ENCODE peak calls at places on chromosomes 16 and 17, in four cellular contexts. M is K562, E is HepG2, Z is SK-N-SH. W is an unnamed sample.

GRCh38 chr16:74743668-74744299 is 30.8 kb downstream of the FA2H start:
- DNase-seq in M (peak; percentile 87), E (peak; percentile 52), Z (no peak), W (peak; percentile 97)

GRCh38 chr16:83623091-83623730 is 184.6 kb upstream of the HSBP1 start:
- DNase-seq in M (no peak), E (no peak), Z (no peak), W (no peak)

GRCh38 chr17:82407255-82407654 is 10.9 kb upstream of the HEXD start:
- DNase-seq in M (no peak), E (no peak), Z (no peak), W (no peak)

GRCh38 chr17:58818654-58819053 is 63.0 kb downstream of the PPM1E start:
- DNase-seq in M (no peak), E (no peak), Z (no peak), W (no peak)

GRCh38 chr16:85635545-85636140 is 22.5 kb downstream of the GSE1 start:
- DNase-seq in M (no peak), E (no peak), Z (peak; percentile 67), W (no peak)

GRCh38 chr17:30534298-30534697 is 57.1 kb downstream of the GOSR1 start:
- DNase-seq in M (no peak), E (no peak), Z (no peak), W (no peak)

GRCh38 chr16:22898874-22899348 is 84.9 kb downstream of the HS3ST2 start:
- DNase-seq in M (peak; percentile 16), E (peak; percentile 70), Z (peak; percentile 73), W (peak; percentile 19)

GRCh38 chr17:10062757-10063385 is 135.5 kb downstream of the GAS7 start:
- DNase-seq in M (no peak), E (no peak), Z (no peak), W (no peak)

GRCh38 chr17:38922538-38923291 is 2.7 kb upstream of the LASP1NB start:
- DNase-seq in M (no peak), E (no peak), Z (peak; percentile 52), W (no peak)

GRCh38 chr17:62110923-62111484 is 45.9 kb upstream of the MED13 start:
- DNase-seq in M (no peak), E (no peak), Z (no peak), W (no peak)

GRCh38 chr17:45686250-45686649 is 97.9 kb upstream of the CRHR1 start:
- DNase-seq in M (peak; percentile 59), E (no peak), Z (no peak), W (no peak)

GRCh38 chr17:65561394-65562205 is at the start of gene AXIN2:
- DNase-seq in M (peak; percentile 98), E (peak; percentile 97), Z (peak; percentile 100), W (peak; percentile 90)
- H3K9ac ChIP-seq in M (peak within 1 kb of the TSS; percentile 54), E (peak within 1 kb of the TSS; percentile 65), Z (peak within 1 kb of the TSS; percentile 86), W (peak within 1 kb of the TSS; percentile 65)

GRCh38 chr16:89288966-89289365 is 71.5 kb downstream of the ZNF778 start:
- DNase-seq in M (no peak), E (no peak), Z (no peak), W (no peak)
- TF ChIP-seq REST in M (no peak), E (no peak), Z (no peak), W (no peak)

DNA sequence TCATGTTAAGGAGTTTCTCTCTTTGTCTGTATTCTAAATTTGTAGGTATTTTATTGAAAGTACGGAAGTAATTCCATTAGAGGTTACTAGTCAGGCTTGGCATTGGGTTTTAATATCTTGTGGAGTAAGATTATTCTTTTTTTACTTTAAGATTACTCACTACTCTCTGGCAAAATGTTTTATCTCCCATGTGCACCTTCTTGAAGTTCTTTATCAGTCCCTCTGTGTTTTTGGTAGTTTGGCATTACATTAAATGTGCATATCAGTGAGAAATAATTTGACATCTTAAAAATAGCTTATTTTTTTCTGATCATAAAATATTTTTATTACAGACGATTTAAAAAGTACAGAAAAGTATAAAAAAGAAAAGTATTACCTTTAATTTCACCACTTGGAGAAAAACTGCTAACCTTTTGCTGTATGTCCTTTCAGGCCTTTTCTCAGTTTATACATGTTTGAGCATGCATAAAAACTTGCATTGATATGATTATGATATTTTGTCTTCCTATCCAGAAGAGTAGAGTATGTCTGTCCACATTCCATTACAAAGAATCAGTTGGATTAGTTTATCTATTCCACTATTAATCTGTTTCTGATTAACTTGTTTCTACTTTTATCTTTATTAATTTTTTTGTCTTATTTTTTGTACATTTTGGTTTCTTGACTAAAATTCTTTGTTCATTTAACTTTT is 198.3 kb downstream of the SPECC1 start:
- DNase-seq in M (peak; percentile 35), E (no peak), Z (no peak), W (no peak)
- H3K9ac ChIP-seq in M (no peak overlapping the region), E (no peak overlapping the region), Z (no peak overlapping the region), W (no peak overlapping the region)

GRCh38 chr17:78597923-78598545 is 20.8 kb upstream of the DNAH17 start:
- DNase-seq in M (no peak), E (no peak), Z (no peak), W (no peak)
- TF ChIP-seq REST in M (no peak), E (no peak), Z (no peak), W (no peak)

GRCh38 chr17:27549251-27549919 is 81.6 kb upstream of the LGALS9 start:
- DNase-seq in M (no peak), E (no peak), Z (no peak), W (no peak)

GRCh38 chr17:27551701-27552466 is 79.1 kb upstream of the LGALS9 start:
- DNase-seq in M (no peak), E (peak; percentile 88), Z (no peak), W (peak; percentile 75)

GRCh38 chr17:27550291-27550930 is 80.6 kb upstream of the LGALS9 start:
- DNase-seq in M (no peak), E (no peak), Z (no peak), W (no peak)

GRCh38 chr17:27552467-27552779 is 78.6 kb upstream of the LGALS9 start:
- DNase-seq in M (no peak), E (peak; percentile 45), Z (no peak), W (peak; percentile 56)

GRCh38 chr17:27550974-27551505 is 79.9 kb upstream of the LGALS9 start:
- DNase-seq in M (no peak), E (no peak), Z (no peak), W (no peak)
- H3K9ac ChIP-seq in M (no peak overlapping the region), E (no peak overlapping the region), Z (no peak overlapping the region), W (peak overlapping the region; percentile 31)

GRCh38 chr17:40340880-40341807 is 23.4 kb downstream of the GJD3 start:
- DNase-seq in M (peak; percentile 85), E (peak; percentile 83), Z (peak; percentile 88), W (peak; percentile 79)
- TF ChIP-seq REST in M (no peak), E (peak; percentile 42), Z (peak; percentile 70), W (no peak)

DNA sequence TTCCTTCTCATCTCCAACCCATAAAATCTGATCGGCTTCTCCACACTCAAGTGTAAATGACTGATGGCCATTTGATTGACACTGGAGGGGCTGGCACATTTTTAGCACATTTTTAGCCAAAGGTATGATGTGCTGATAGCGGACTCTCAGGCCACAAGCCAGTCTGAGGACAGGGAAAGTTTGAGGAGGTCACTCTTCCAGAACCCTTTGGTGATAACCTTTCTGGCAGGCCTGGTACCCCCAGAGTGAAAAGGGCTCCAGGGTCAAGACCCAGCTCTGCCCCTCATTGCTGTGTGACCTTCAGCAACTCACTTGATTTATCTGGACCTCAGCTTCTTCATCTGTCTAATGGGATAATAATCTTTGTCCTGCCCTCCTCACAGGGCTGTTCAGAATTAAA is 1.7 kb upstream of the NLRC5 start:
- DNase-seq in M (no peak), E (no peak), Z (no peak), W (no peak)
- H3K9ac ChIP-seq in M (no peak overlapping the region), E (no peak overlapping the region), Z (no peak overlapping the region), W (no peak overlapping the region)

GRCh38 chr16:19046062-19046461 is 21.4 kb upstream of the COQ7 start:
- DNase-seq in M (no peak), E (no peak), Z (no peak), W (no peak)
- TF ChIP-seq REST in M (no peak), E (no peak), Z (no peak), W (no peak)

GRCh38 chr16:71623597-71623996 is 2.4 kb upstream of the MARVELD3 start:
- DNase-seq in M (no peak), E (peak; percentile 72), Z (no peak), W (no peak)

GRCh38 chr16:71626018-71626857 is at the start of gene MARVELD3:
- DNase-seq in M (peak; percentile 40), E (peak; percentile 46), Z (peak; percentile 69), W (peak; percentile 76)

GRCh38 chr16:71625113-71625850 is 702 bp upstream of the MARVELD3 start:
- DNase-seq in M (no peak), E (no peak), Z (no peak), W (no peak)

GRCh38 chr16:71618429-71618828 is 7.6 kb upstream of the MARVELD3 start:
- DNase-seq in M (no peak), E (no peak), Z (no peak), W (no peak)

GRCh38 chr16:71622088-71622487 is 3.9 kb upstream of the MARVELD3 start:
- DNase-seq in M (no peak), E (no peak), Z (no peak), W (no peak)
- H3K9ac ChIP-seq in M (no peak overlapping the region), E (no peak overlapping the region), Z (no peak overlapping the region), W (no peak overlapping the region)